ENCODE peak calls at places on chromosomes 3 and 15, in four cellular contexts. S is HFF-Myc, M is NCI-H1092 treated with DMSO at 0.1 percent for 48 hours, L is natural killer cell. K is an unnamed sample.

GRCh38 chr3:44894485-44894884 is 20.1 kb downstream of the TGM4 start:
- DNase-seq in S (no peak), M (no peak), L (no peak), K (no peak)

GRCh38 chr15:71096676-71097075 is 18.6 kb upstream of the THSD4 start:
- DNase-seq in M (no peak), S (no peak), L (no peak), K (no peak)

GRCh38 chr3:117734431-117734830 is 1024.9 kb downstream of the TUSC7 start:
- DNase-seq in S (no peak), L (no peak), M (no peak), K (no peak)

GRCh38 chr15:64456634-64457108 is 3.7 kb upstream of the ZNF609 start:
- DNase-seq in L (no peak), M (no peak), S (no peak), K (no peak)

GRCh38 chr15:77538011-77538410 is 94.7 kb downstream of the LINGO1 start:
- DNase-seq in M (no peak), L (no peak), S (no peak), K (no peak)

GRCh38 chr3:53114011-53114400 is 16.2 kb downstream of the RFT1 start:
- DNase-seq in M (peak; percentile 54), L (peak; percentile 69), S (peak; percentile 70), K (peak; percentile 71)

GRCh38 chr3:124559650-124560405 is 170.4 kb upstream of the UMPS start:
- DNase-seq in L (peak; percentile 31), S (peak; percentile 71), M (peak; percentile 64), K (peak; percentile 41)

GRCh38 chr3:123723527-123724168 is 138.8 kb upstream of the HACD2 start:
- DNase-seq in M (peak; percentile 86), L (no peak), S (peak; percentile 78), K (peak; percentile 46)

GRCh38 chr3:98657429-98657828 is 64.0 kb upstream of the CPOX start:
- DNase-seq in L (no peak), M (peak; percentile 6), S (no peak), K (no peak)

GRCh38 chr3:99128740-99129505 is 227.4 kb upstream of the DCBLD2 start:
- DNase-seq in S (peak; percentile 66), L (no peak), M (no peak), K (no peak)

GRCh38 chr15:75043509-75044257 is 20.3 kb downstream of the PPCDC start:
- DNase-seq in L (peak; percentile 57), M (peak; percentile 49), S (peak; percentile 98), K (no peak)

GRCh38 chr3:56799251-56799882 is 2.4 kb downstream of the ARHGEF3 start:
- DNase-seq in M (peak; percentile 61), S (peak; percentile 40), L (no peak), K (peak; percentile 36)

GRCh38 chr3:71011565-71012287 is 571.8 kb downstream of the FOXP1 start:
- DNase-seq in S (no peak), M (no peak), L (no peak), K (no peak)

GRCh38 chr3:108951802-108952474 is 1.7 kb downstream of the GUCA1C start:
- DNase-seq in L (no peak), S (no peak), M (no peak), K (no peak)

GRCh38 chr3:48634661-48635221 is 520 bp downstream of the SLC26A6 start:
- DNase-seq in S (peak; percentile 29), L (no peak), M (peak; percentile 11), K (no peak)

GRCh38 chr3:50380375-50381085 is 21.2 kb upstream of the TMEM115 start:
- DNase-seq in L (no peak), M (no peak), S (no peak), K (no peak)

GRCh38 chr3:197495999-197496745 is 59.6 kb downstream of the BDH1 start:
- DNase-seq in L (no peak), M (no peak), S (no peak), K (no peak)

GRCh38 chr15:100980410-100981046 is 61.4 kb downstream of the LRRK1 start:
- DNase-seq in M (no peak), S (no peak), L (no peak), K (no peak)

GRCh38 chr15:45637552-45638033 is 2.8 kb downstream of the SQOR start:
- DNase-seq in S (peak; percentile 57), M (peak; percentile 4), L (peak; percentile 26), K (no peak)

K was measured in 8988T.